ENCODE peak calls at places on chromosome 2, in four cellular contexts. Z, E, M and R are unnamed samples.

GRCh38 chr2:195580156-195580555 is 76.9 kb upstream of the SLC39A10 start:
- DNase-seq in M (no peak), Z (no peak), E (no peak), R (no peak)

GRCh38 chr2:24919100-24919976 is 699 bp downstream of the ADCY3 start:
- DNase-seq in Z (peak), E (no peak), M (no peak), R (no peak)

GRCh38 chr2:186515376-186515775 is 29.3 kb downstream of the ZC3H15 start:
- DNase-seq in E (no peak), M (no peak), Z (no peak), R (no peak)

GRCh38 chr2:120758181-120759048 is 22.7 kb downstream of the GLI2 start:
- DNase-seq in Z (no peak), M (peak), E (no peak), R (no peak)

GRCh38 chr2:11128258-11128951 is 26.9 kb upstream of the SLC66A3 start:
- DNase-seq in Z (no peak), E (no peak), M (no peak), R (no peak)

GRCh38 chr2:100739735-100740432 is 80.1 kb upstream of the NPAS2 start:
- DNase-seq in M (no peak), Z (peak), E (no peak), R (no peak)

GRCh38 chr2:190695739-190696138 is 46.9 kb downstream of the NAB1 start:
- DNase-seq in M (no peak), E (no peak), Z (no peak), R (no peak)

GRCh38 chr2:191811807-191812602 is 34.9 kb downstream of the CAVIN2 start:
- DNase-seq in Z (peak), M (peak), E (peak), R (no peak)

GRCh38 chr2:231200805-231201474 is 2.5 kb downstream of the ARMC9 start:
- DNase-seq in Z (peak), M (no peak), E (no peak), R (no peak)

GRCh38 chr2:48313036-48313877 is 216.7 kb upstream of the STON1 start:
- DNase-seq in Z (no peak), M (no peak), E (no peak), R (peak)

GRCh38 chr2:177056540-177056939 is 156.1 kb upstream of the HNRNPA3 start:
- DNase-seq in E (peak), M (peak), Z (peak), R (no peak)

GRCh38 chr2:50885948-50886347 is 146.0 kb downstream of the NRXN1 start:
- DNase-seq in M (no peak), Z (no peak), E (no peak), R (no peak)

GRCh38 chr2:8514748-8515389 is 167.0 kb upstream of the ID2 start:
- DNase-seq in M (no peak), Z (no peak), E (no peak), R (peak)
- TF ChIP-seq ATF3 in M (no peak), Z (no peak), E (no peak), R (no peak)

DNA sequence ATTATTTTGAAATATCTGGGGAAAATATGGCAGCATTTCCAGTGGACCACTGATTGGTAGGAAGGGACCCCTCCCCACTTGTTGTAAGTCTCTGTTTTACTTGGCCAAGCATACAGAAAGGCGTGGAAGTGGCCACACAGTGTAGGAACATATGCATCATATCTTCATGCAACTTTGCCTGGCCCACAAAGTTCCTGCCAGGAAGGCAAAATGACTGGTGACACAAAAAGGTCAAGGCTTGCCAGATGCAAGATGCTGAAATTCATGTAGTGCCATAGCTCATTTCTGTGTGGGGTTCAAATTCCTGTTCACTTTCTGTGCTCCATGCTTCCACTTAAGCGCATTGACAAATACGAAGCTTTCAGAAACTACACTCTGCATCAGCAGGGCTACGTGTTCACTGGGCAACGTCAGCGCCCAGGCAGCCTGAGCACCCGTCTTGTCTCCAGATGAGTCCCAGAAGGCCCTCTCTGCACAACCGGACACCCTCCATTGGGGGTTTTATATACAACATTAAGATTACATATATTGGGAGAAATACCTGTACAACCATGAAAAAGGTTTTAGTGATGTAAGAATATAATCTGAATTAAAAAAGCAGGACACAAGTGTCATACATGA is 3.6 kb downstream of the DYNC2LI1 start:
- DNase-seq in M (no peak), E (no peak), Z (no peak), R (no peak)
- TF ChIP-seq ATF3 in M (no peak), E (no peak), Z (no peak), R (no peak)

DNA sequence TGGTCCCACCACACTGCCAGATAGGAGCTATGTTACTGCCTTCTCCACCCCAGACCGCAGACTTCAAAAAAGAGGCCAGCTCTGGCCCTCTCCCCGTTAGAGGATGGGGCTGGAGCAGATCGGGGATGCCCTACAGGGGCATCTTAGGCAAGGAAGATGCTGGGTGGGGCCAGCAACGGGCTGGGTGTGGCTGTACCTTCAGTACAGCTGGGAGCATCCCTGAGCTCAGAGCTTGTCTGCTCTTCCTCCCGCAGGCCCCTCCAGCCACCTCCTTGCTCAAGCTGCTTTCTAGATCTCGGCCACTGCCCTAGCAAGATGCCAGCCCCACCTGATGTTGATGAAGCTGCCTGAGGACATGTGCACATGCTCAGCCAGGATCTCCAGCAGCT is 9.8 kb downstream of the PTPRN start:
- DNase-seq in E (no peak), M (no peak), Z (no peak), R (no peak)
- TF ChIP-seq ATF3 in E (no peak), M (no peak), Z (no peak), R (no peak)

DNA sequence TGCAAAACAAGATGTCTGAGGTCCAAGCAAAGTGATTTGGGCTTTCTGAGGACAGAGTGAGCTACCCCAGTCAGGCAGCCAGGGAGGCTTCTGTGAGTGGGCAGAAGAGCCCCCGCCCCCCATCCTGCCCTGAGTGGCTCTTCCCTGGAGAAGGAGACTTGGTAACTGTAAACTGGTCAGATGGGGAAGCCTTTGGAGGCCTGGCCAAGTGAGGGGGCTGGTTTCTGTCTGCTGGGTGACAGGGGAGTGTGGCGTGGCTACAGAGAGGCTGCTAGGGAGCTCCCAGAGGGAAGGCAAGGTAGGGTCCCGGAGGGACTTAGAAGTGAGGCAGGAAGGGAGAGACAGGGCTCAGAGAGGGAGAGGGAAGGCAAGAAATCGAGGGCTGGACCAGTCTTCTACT is 181.4 kb upstream of the HAAO start:
- DNase-seq in Z (no peak), M (no peak), E (no peak), R (no peak)
- TF ChIP-seq ATF3 in Z (no peak), M (no peak), E (no peak), R (no peak)

DNA sequence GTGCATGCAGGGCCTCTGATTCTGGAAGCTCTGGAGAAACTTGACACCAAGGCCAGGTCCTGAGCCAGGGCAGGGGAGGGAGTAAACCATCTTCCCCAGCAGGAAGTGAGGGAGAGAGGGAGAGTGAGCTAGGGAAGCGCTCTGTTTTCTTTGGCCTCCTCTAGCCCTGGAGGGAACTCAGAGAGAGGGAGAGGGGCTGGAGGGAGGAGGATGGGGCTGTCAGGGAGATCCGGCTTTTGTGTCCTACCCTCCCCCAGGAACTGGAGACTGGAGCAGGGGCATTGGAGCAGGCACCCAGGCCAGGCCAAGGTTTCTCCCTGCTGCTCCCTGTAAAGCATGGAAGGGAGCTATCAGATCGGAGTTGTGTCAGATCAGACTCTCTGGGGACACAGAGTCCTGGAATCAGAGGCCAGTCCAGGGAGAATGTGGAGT is 22.7 kb upstream of the PKDCC start:
- DNase-seq in M (peak), Z (no peak), E (no peak), R (no peak)
- TF ChIP-seq ATF3 in M (no peak), Z (no peak), E (no peak), R (no peak)

GRCh38 chr2:213065583-213066444 is 85.6 kb downstream of the IKZF2 start:
- DNase-seq in M (peak), E (no peak), Z (no peak), R (no peak)
- TF ChIP-seq ATF3 in M (no peak), E (no peak), Z (no peak), R (no peak)

GRCh38 chr2:919672-920071 is 31.0 kb upstream of the SNTG2 start:
- DNase-seq in M (no peak), E (no peak), Z (no peak), R (no peak)

GRCh38 chr2:920573-920972 is 30.1 kb upstream of the SNTG2 start:
- DNase-seq in Z (no peak), E (no peak), M (no peak), R (no peak)

GRCh38 chr2:916935-917334 is 33.7 kb upstream of the SNTG2 start:
- DNase-seq in M (no peak), Z (no peak), E (no peak), R (no peak)

GRCh38 chr2:920999-921398 is 29.6 kb upstream of the SNTG2 start:
- DNase-seq in Z (no peak), M (no peak), E (no peak), R (no peak)

DNA sequence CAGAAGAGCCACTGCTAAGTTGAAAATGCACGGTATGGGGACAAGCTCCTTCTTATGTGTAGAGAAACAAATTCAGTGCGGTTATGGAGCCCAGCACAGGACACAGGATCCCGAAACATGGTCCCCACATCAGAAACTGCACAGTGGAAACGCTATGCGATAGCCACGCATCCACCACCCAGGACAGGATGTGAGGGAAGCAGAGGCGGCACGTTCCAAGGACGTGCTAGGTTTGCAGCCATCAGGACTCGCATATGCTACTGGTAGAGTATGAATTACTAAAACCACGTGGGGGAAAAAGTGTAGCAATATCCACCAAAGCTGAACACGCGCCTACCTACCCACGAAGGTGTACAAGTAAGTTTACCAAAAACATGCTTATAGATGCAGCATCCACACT is 34.7 kb upstream of the SNTG2 start:
- DNase-seq in M (no peak), Z (no peak), E (no peak), R (no peak)
- TF ChIP-seq ATF3 in M (no peak), Z (no peak), E (no peak), R (no peak)

GRCh38 chr2:157899125-157899839 is 23.2 kb upstream of the ACVR1 start:
- DNase-seq in E (no peak), Z (peak), M (no peak), R (no peak)

GRCh38 chr2:157898591-157898996 is 22.5 kb upstream of the ACVR1 start:
- DNase-seq in M (no peak), E (peak), Z (peak), R (no peak)

GRCh38 chr2:157895531-157895930 is 19.4 kb upstream of the ACVR1 start:
- DNase-seq in M (no peak), Z (no peak), E (no peak), R (no peak)

GRCh38 chr2:157894694-157895450 is 18.7 kb upstream of the ACVR1 start:
- DNase-seq in M (no peak), Z (no peak), E (no peak), R (no peak)

DNA sequence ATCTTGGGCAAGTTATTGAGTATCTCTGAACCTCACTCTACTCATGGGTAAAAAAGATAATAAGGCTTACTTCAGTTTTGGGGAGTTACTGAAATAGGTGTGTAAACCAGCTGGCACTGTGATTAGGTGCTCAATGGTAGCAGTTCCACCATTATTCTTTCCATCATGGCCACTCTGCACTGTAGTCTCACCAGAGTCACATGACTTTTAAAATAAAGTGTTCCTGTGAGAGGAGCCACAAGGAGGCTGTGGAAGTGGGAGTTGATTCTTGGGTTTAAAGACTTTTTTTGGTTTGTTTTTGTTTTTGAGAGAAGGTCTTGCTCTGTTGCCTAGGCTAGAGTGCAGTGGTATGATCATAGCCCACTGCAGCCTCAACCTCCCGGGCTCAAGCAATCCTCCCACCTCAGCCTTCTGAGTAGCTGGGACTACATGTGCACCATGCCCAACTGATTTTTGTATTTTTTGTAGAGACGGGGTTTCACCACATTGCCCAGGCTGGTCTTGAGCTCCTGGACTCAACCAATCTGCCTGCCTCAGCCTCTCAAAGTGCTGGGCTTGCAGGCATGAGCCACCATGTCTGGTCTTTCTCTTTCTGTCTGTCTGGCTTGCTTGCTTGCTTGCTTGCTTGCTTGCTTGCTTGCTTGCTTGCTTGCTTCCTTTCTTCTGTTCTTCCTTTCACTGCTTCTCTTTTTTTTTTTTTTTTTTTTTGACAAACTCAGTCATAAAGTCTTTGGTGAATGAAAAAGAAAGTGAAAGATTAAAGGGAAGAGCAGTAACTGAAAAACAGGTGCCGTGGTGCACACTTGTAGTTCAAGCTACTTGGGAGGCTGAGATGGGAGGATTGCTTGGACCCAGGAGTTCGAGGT is 21.2 kb upstream of the ACVR1 start:
- DNase-seq in E (no peak), Z (no peak), M (no peak), R (no peak)
- TF ChIP-seq ATF3 in E (no peak), Z (no peak), M (no peak), R (no peak)

DNA sequence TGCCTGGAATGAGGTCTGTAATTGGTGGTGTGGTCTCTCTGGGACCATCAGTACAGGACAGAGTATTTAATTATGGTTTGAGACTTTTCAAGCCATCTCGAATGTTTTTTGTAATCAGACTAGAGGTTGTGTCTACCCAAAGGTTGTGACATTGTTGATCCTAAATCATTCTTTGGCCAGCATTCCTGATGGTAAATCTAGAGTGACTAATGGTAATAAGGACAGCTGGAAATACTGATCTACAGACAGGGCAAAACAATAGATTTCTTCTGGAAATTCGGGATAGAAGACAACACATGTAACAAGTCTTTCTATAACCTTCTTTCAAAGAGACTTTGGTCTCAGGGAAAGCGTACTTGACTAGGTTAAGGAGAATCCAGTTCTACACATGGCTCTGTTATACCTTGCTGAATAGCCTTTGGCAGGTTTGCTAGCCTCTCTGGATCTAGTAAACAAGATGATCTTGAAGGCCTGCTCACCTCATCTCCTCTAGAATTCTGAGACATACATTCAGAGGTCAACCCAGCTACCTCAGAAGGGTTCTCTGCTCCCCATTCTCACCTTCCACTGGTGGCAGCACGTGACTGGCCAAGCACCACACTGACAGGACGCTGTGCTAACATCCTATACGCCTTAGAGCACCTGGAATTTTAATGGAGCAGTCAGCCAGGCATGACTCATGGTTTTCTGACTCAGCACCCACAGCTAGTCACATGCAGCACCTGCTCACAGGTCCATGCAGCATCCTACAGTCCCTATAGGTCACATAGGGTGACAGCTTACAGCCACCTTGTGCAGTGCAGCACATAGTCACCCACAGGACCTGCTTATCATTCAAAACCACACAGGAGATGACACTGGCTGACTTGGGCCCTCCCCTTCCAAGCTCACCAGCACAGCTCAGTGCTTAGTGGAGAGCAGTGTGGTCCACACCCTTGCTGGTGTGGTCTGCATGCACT is 12.2 kb downstream of the PLB1 start:
- DNase-seq in M (no peak), Z (peak), E (peak), R (no peak)
- TF ChIP-seq ATF3 in M (no peak), Z (peak), E (peak), R (no peak)

GRCh38 chr2:182937864-182938263 is 71.4 kb upstream of the FRZB start:
- DNase-seq in E (no peak), M (no peak), Z (no peak), R (no peak)
- TF ChIP-seq ATF3 in E (no peak), M (no peak), Z (no peak), R (no peak)